ENCODE peak calls at places on chromosomes 13 and 19, in four cellular contexts. I is WERI-Rb-1, E is tibial nerve, B is cardiac fibroblast. A is an unnamed sample.

GRCh38 chr19:16068696-16069259 is 7.5 kb upstream of the TPM4 start:
- DNase-seq in I (no peak), E (no peak), B (no peak), A (no peak)

GRCh38 chr19:36113895-36114762 is 546 bp downstream of the POLR2I start:
- DNase-seq in I (peak), E (no peak), B (peak), A (peak)

GRCh38 chr19:51627491-51628138 is 2.6 kb downstream of the SIGLEC5 start:
- DNase-seq in I (no peak), E (no peak), B (no peak), A (peak)

GRCh38 chr19:48194041-48194871 is 23.8 kb downstream of the ZSWIM9 start:
- DNase-seq in I (peak), E (no peak), B (peak), A (peak)

GRCh38 chr19:3471954-3472655 is 8.2 kb downstream of the SMIM24 start:
- DNase-seq in I (peak), E (no peak), B (peak), A (no peak)

GRCh38 chr13:39600766-39601165 is 2.2 kb downstream of the LHFPL6 start:
- DNase-seq in I (peak), E (peak), B (peak), A (peak)

GRCh38 chr13:57627663-57628062 is 3.9 kb upstream of the PCDH17 start:
- DNase-seq in I (no peak), E (no peak), B (peak), A (peak)

GRCh38 chr19:55358493-55358892 is 4.0 kb upstream of the COX6B2 start:
- DNase-seq in I (no peak), E (no peak), B (no peak), A (no peak)

GRCh38 chr19:43759515-43759914 is 4.8 kb upstream of the SMG9 start:
- DNase-seq in I (no peak), E (no peak), B (peak), A (peak)

GRCh38 chr13:78194904-78195639 is 276.4 kb upstream of the EDNRB start:
- DNase-seq in I (peak), E (no peak), B (no peak), A (peak)

GRCh38 chr19:21699197-21699596 is 68.2 kb downstream of the ZNF100 start:
- DNase-seq in I (no peak), E (no peak), B (no peak), A (no peak)

GRCh38 chr19:55041627-55042343 is 3.7 kb upstream of the GP6 start:
- DNase-seq in I (no peak), E (no peak), B (no peak), A (no peak)

GRCh38 chr13:32225494-32225931 is 89.7 kb downstream of the ZAR1L start:
- DNase-seq in I (no peak), E (no peak), B (peak), A (peak)

GRCh38 chr19:47609885-47610545 is 1.1 kb downstream of the BICRA start:
- DNase-seq in I (peak), E (no peak), B (peak), A (peak)

GRCh38 chr19:29714953-29715694 is at the start of gene C19orf12:
- DNase-seq in I (peak), E (no peak), B (peak), A (peak)

GRCh38 chr13:72662548-72662947 is 64.9 kb downstream of the MZT1 start:
- DNase-seq in I (no peak), E (no peak), B (no peak), A (no peak)

DNA sequence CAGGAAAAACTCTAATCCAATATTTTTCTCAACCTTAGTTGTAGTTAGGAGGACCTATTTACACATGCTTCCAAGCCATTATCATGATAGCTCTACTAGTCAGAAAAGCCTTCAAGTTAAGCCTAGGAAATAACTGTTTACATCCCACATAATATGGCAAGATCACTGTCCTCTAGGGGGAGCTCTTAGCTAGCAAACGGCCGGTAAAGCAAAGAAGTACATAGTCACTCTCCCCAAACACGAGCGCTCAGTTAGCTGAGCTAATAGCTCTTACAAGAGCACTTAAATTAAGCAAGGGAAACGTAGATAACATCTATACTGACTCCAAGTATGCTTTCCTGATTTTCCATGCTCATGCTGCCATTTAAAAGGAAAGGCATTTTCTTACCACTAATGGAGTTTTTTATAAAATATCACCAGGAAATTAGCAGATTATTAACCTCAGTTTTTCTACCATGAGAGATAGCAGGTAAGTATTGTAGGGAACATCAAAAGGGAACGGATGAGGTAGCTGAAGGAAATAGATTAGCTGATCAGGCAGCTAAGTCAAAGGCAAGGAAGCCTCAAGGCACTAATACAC is 100.6 kb upstream of the PABPC3 start:
- DNase-seq in I (peak), E (no peak), B (peak), A (peak)
- TF ChIP-seq CTCF in I (peak), E (peak), B (peak), A (peak)

GRCh38 chr13:97542102-97542501 is 108.1 kb downstream of the RAP2A start:
- DNase-seq in I (no peak), E (no peak), B (peak), A (no peak)

GRCh38 chr13:97539651-97540230 is 105.8 kb downstream of the RAP2A start:
- DNase-seq in I (no peak), E (no peak), B (peak), A (peak)

GRCh38 chr13:97544041-97544765 is 110.2 kb downstream of the RAP2A start:
- DNase-seq in I (no peak), E (no peak), B (peak), A (peak)

GRCh38 chr13:97538193-97538592 is 104.2 kb downstream of the RAP2A start:
- DNase-seq in I (no peak), E (no peak), B (peak), A (no peak)

GRCh38 chr13:97540696-97541095 is 106.7 kb downstream of the RAP2A start:
- DNase-seq in I (no peak), E (no peak), B (peak), A (no peak)
- H3K4me3 ChIP-seq in I (no peak), E (no peak), B (no peak), A (no peak)

DNA sequence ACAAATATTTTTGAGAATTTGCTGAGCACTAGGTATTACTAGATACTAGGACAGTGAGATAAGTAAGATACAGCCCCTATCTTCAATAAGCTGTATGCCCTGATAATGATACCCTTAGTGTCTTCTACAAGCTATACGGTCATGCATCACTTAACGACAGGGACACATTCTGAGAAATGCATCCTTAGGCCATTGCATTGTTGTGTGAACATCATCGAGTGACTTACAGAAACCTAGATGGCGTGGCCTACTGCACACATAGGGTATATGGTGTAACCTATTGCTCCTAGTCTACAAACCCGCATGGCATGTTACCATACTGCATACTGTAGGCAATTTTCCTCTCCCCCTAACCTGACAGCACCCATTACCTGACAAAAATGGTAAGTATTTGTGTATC is 64.9 kb downstream of the LRCH1 start:
- DNase-seq in I (no peak), E (no peak), B (no peak), A (no peak)
- TF ChIP-seq CTCF in I (no peak), E (no peak), B (no peak), A (no peak)

GRCh38 chr19:14515501-14516047 is 2.6 kb downstream of the DNAJB1 start:
- DNase-seq in I (no peak), E (no peak), B (no peak), A (no peak)
- H3K4me3 ChIP-seq in I (no peak), E (peak), B (peak), A (peak)

GRCh38 chr13:110444226-110444653 is 117.3 kb downstream of the RAB20 start:
- DNase-seq in I (no peak), E (no peak), B (peak), A (peak)
- TF ChIP-seq CTCF in I (no peak), E (no peak), B (peak), A (peak)

GRCh38 chr19:17322854-17323253 is 11.8 kb downstream of the ANO8 start:
- DNase-seq in I (no peak), E (no peak), B (no peak), A (no peak)
- H3K4me3 ChIP-seq in I (no peak), E (no peak), B (no peak), A (no peak)

GRCh38 chr13:99434258-99434788 is 66.9 kb upstream of the TM9SF2 start:
- DNase-seq in I (peak), E (no peak), B (no peak), A (no peak)
- TF ChIP-seq CTCF in I (peak), E (no peak), B (no peak), A (no peak)

DNA sequence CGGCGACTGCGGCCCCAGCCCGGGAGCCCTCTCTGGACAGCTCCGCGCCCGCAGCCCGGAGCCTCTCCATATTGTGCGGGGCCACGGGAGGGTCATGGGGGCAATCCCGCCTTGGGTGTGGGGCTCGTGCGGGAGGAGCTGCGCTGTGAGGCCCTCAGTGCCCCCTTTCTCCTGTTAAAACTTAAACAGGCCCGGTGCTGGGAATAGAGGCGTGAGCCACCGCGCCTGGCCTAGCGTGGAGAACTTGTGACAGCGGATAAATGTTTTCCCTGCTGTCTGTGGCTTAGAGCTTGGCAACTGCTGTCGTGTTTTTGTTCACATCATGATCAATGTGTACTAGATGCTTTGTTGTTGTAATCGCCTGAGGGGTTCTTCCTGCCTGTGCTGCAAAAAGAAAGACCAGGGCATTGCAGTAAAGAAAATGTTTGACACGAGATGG is 588 bp downstream of the ZNF844 start:
- DNase-seq in I (peak), E (no peak), B (peak), A (peak)
- H3K4me3 ChIP-seq in I (peak), E (peak), B (peak), A (peak)

DNA sequence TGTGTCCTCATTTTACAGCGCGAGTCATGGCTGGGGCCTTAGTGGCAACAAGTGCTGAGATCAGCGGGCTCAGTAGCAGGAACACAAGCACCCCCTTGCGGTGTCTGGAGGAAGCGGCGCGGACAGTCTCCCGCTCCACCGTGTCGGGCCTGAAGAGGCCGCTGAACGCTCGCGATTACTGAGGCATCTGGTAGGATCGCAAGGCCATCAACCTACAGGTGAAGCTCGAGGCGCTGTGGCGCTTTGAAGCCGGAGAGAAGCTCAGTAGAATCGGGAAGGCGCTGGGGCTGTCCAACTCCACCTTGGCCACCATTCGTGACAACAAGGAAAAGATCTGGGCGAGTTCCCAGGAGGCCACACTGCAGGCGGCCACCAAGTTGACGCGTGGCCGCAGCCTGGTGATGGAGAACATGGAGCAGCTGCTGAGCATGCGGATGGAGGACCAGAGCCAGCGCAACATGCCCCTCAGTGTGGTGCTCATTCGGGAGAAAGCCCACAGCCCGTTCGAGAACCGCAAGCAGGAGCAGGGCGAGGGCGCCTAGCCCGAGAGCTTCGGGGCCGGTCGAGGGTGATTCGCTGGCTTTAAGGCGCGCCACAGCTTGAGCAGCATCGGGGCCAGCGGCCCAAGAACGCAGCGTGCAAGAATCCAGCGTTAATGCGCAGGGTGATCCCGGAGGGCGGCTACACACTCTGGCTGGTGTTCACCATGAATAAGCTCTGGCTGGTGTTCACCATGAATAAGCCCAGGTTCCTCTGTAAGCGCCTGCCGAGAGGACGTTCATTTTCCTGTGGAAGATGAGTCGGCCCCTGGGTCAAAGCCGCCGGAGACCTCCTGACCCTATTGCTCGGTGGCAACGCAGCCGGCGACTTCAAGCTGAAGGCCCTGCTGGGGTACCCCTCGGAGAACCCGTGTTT is 8.3 kb upstream of the MZF1 start:
- DNase-seq in I (peak), E (peak), B (peak), A (peak)
- TF ChIP-seq CTCF in I (peak), E (peak), B (peak), A (peak)

DNA sequence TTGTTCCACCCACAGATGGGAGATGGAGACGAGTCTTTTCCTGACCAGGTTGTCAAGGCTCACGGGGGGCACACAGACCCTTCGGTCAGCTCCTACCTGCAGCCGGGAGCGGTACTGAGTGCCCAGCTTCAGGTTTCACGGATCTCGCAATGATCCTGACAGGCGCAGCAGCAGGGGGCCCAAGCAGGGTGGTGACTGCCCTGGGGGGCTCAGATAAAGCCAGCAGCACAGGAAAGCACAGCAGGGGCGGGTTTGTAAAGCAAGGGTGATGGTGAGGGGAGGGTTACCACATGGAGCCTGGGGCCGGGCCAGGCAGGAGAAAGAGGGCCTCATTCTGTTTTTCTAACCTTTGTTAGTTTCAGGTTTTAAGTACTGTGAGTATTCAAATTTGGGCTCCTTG is 41.7 kb upstream of the ATP11A start:
- DNase-seq in I (no peak), E (no peak), B (no peak), A (no peak)
- H3K4me3 ChIP-seq in I (no peak), E (no peak), B (no peak), A (no peak)

A was measured in choroid plexus epithelial cell.